ENCODE peak calls at places on chromosome 7, in six cellular contexts. G, X, A, Z, R and L are unnamed samples.

GRCh38 chr7:95897557-95898183 is 125.3 kb downstream of the DYNC1I1 start:
- DNase-seq in G (no peak), X (no peak), A (no peak), Z (no peak), R (no peak), L (no peak)

GRCh38 chr7:145082366-145083240 is 246.8 kb upstream of the TPK1 start:
- DNase-seq in G (no peak), X (no peak), A (peak; percentile 93), Z (no peak), R (no peak), L (no peak)

GRCh38 chr7:82760831-82761230 is 317.3 kb upstream of the CACNA2D1 start:
- DNase-seq in G (no peak), X (no peak), A (no peak), Z (no peak), R (no peak), L (no peak)

GRCh38 chr7:91659096-91659495 is 221.4 kb downstream of the MTERF1 start:
- DNase-seq in G (no peak), X (no peak), A (no peak), Z (no peak), R (no peak), L (no peak)

GRCh38 chr7:142878315-142878714 is 7.2 kb downstream of the TRPV6 start:
- DNase-seq in G (no peak), X (no peak), A (no peak), Z (no peak), R (no peak), L (no peak)

GRCh38 chr7:151064454-151064853 is 5.1 kb downstream of the SLC4A2 start:
- DNase-seq in G (no peak), X (no peak), A (no peak), Z (no peak), R (no peak), L (no peak)

GRCh38 chr7:158469396-158470051 is 118.1 kb downstream of the PTPRN2 start:
- DNase-seq in G (no peak), X (no peak), A (no peak), Z (no peak), R (no peak), L (no peak)

GRCh38 chr7:28070311-28071055 is 110.1 kb downstream of the JAZF1 start:
- DNase-seq in G (no peak), X (no peak), A (no peak), Z (no peak), R (no peak), L (no peak)

GRCh38 chr7:23334482-23335056 is 35.4 kb downstream of the MALSU1 start:
- DNase-seq in G (peak; percentile 84), X (no peak), A (no peak), Z (no peak), R (peak; percentile 98), L (no peak)

GRCh38 chr7:6121141-6121540 is 90.0 kb downstream of the ANKRD61 start:
- DNase-seq in G (no peak), X (no peak), A (no peak), Z (no peak), R (no peak), L (no peak)

GRCh38 chr7:5423272-5423843 is at the start of gene TNRC18:
- DNase-seq in G (no peak), X (peak; percentile 46), A (peak; percentile 84), Z (peak; percentile 67), R (no peak), L (no peak)

GRCh38 chr7:77989981-77990566 is 191.5 kb downstream of the PHTF2 start:
- DNase-seq in G (no peak), X (no peak), A (no peak), Z (no peak), R (no peak), L (no peak)

GRCh38 chr7:117270371-117270770 is 52.5 kb downstream of the WNT2 start:
- DNase-seq in G (no peak), X (no peak), A (no peak), Z (no peak), R (no peak), L (peak; percentile 83)

GRCh38 chr7:137928626-137929025 is 73.3 kb downstream of the CREB3L2 start:
- DNase-seq in G (no peak), X (no peak), A (no peak), Z (no peak), R (no peak), L (no peak)